ENCODE peak calls at places on chromosome 21, in seven cellular contexts. J, C, K, B, H, V and L are unnamed samples.
A peak's percentile ranks its signal among the peaks of the same experiment; 100 is the strongest.

GRCh38 chr21:20523191-20523590 is 475.0 kb upstream of the NCAM2 start:
- DNase-seq in J (no peak), C (no peak), K (no peak), B (no peak), H (no peak), V (no peak), L (no peak)

GRCh38 chr21:18521204-18521603 is 117.6 kb upstream of the TMPRSS15 start:
- DNase-seq in J (no peak), C (no peak), K (no peak), B (no peak), H (no peak), V (no peak), L (no peak)

GRCh38 chr21:30717105-30717504 is 1.5 kb downstream of the KRTAP21-3 start:
- DNase-seq in J (no peak), C (no peak), K (no peak), B (no peak), H (no peak), V (no peak), L (no peak)

GRCh38 chr21:33443174-33443573 is 36.6 kb downstream of the TMEM50B start:
- DNase-seq in J (no peak), C (no peak), K (no peak), B (no peak), H (no peak), V (no peak), L (no peak)

GRCh38 chr21:29078884-29079765 is 5.7 kb upstream of the CCT8 start:
- DNase-seq in J (no peak), C (no peak), K (no peak), B (no peak), H (no peak), V (peak; percentile 36), L (no peak)

GRCh38 chr21:33135925-33136324 is 66.0 kb downstream of the OLIG1 start:
- DNase-seq in J (no peak), C (no peak), K (no peak), B (no peak), H (no peak), V (no peak), L (no peak)

GRCh38 chr21:31218830-31219608 is 125.0 kb downstream of the TIAM1 start:
- DNase-seq in J (peak; percentile 22), C (peak; percentile 69), K (peak; percentile 50), B (peak; percentile 29), H (peak; percentile 76), V (no peak), L (no peak)

GRCh38 chr21:17802568-17802967 is 16.6 kb downstream of the C21orf91 start:
- DNase-seq in J (no peak), C (no peak), K (no peak), B (peak; percentile 67), H (no peak), V (no peak), L (no peak)

GRCh38 chr21:15034126-15034848 is 30.5 kb downstream of the NRIP1 start:
- DNase-seq in J (no peak), C (no peak), K (no peak), B (peak; percentile 72), H (no peak), V (no peak), L (no peak)

GRCh38 chr21:38948377-38948776 is 142.6 kb downstream of the ETS2 start:
- DNase-seq in J (no peak), C (no peak), K (no peak), B (peak; percentile 52), H (no peak), V (no peak), L (no peak)

GRCh38 chr21:25161571-25161970 is 445.7 kb downstream of the MRPL39 start:
- DNase-seq in J (no peak), C (no peak), K (no peak), B (no peak), H (no peak), V (no peak), L (no peak)

GRCh38 chr21:34886554-34887385 is 162.3 kb downstream of the RUNX1 start:
- DNase-seq in J (no peak), C (no peak), K (peak; percentile 27), B (no peak), H (peak; percentile 60), V (peak; percentile 30), L (no peak)

GRCh38 chr21:31334648-31335121 is 9.4 kb downstream of the TIAM1 start:
- DNase-seq in J (no peak), C (no peak), K (no peak), B (no peak), H (no peak), V (no peak), L (no peak)

GRCh38 chr21:41605178-41605933 is 97.4 kb upstream of the TMPRSS2 start:
- DNase-seq in J (no peak), C (no peak), K (no peak), B (no peak), H (no peak), V (no peak), L (peak; percentile 42)

GRCh38 chr21:35427320-35428040 is 378.4 kb upstream of the RUNX1 start:
- DNase-seq in J (no peak), C (no peak), K (peak; percentile 24), B (no peak), H (no peak), V (no peak), L (no peak)

GRCh38 chr21:31872452-31873274 is at the start of gene HUNK:
- DNase-seq in J (no peak), C (no peak), K (no peak), B (peak; percentile 54), H (peak; percentile 58), V (no peak), L (no peak)

GRCh38 chr21:29145354-29145782 is 14.9 kb downstream of the MAP3K7CL start:
- DNase-seq in J (no peak), C (no peak), K (no peak), B (peak; percentile 95), H (peak; percentile 63), V (no peak), L (no peak)

GRCh38 chr21:38669186-38669585 is 136.5 kb upstream of the ETS2 start:
- DNase-seq in J (no peak), C (no peak), K (no peak), B (peak; percentile 30), H (no peak), V (no peak), L (no peak)

GRCh38 chr21:32143222-32143939 is 135.5 kb downstream of the MIS18A start:
- DNase-seq in J (no peak), C (no peak), K (peak; percentile 23), B (peak; percentile 3), H (peak; percentile 61), V (no peak), L (no peak)

GRCh38 chr21:37458669-37459276 is 92.2 kb downstream of the DYRK1A start:
- DNase-seq in J (no peak), C (peak; percentile 47), K (no peak), B (no peak), H (no peak), V (no peak), L (no peak)
- H3K4me1 ChIP-seq in J (peaks cover 10% of the 10 kb centered on the region), C (peaks cover 16% of the 10 kb centered on the region), K (peaks cover 97% of the 10 kb centered on the region), B (peaks cover 25% of the 10 kb centered on the region), H (peaks cover 93% of the 10 kb centered on the region), V (peaks cover 74% of the 10 kb centered on the region), L (peaks cover 46% of the 10 kb centered on the region)

GRCh38 chr21:44892536-44893277 is 19.2 kb upstream of the PTTG1IP start:
- DNase-seq in J (peak; percentile 26), C (peak; percentile 64), K (peak; percentile 69), B (peak; percentile 19), H (peak; percentile 80), V (peak; percentile 72), L (no peak)

GRCh38 chr21:44892095-44892494 is 18.6 kb upstream of the PTTG1IP start:
- DNase-seq in J (no peak), C (no peak), K (no peak), B (no peak), H (no peak), V (no peak), L (no peak)

GRCh38 chr21:44890338-44890931 is 16.9 kb upstream of the PTTG1IP start:
- DNase-seq in J (no peak), C (no peak), K (peak; percentile 11), B (no peak), H (no peak), V (no peak), L (no peak)

GRCh38 chr21:44890961-44891541 is 17.6 kb upstream of the PTTG1IP start:
- DNase-seq in J (no peak), C (no peak), K (no peak), B (no peak), H (no peak), V (no peak), L (no peak)

DNA sequence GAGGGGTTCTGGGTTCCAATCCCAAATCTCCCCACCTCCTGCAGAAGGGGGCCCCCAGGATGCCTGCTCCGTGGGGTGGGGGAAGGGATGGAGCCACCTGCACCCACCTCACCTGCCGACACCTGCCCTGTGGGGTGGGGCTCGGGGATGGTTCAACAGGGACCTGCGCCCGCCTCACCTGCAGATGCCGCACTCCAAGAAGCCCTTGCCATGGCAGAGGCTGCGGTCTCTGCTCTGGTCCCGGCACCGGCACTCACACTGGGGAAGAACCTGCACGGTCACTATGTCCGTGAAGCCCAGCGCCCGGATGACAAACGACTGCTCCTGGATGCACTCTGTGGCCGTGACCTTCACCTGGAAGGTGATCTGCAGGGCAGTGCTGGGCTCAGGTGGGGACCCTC is 18.1 kb upstream of the PTTG1IP start:
- DNase-seq in J (no peak), C (no peak), K (peak; percentile 13), B (no peak), H (no peak), V (no peak), L (no peak)
- TF ChIP-seq CTCF in J (no peak), C (no peak), K (no peak), B (no peak), H (no peak), V (no peak), L (no peak)

GRCh38 chr21:45959779-45960390 is 21.7 kb upstream of the COL6A1 start:
- DNase-seq in J (no peak), C (no peak), K (no peak), B (no peak), H (no peak), V (no peak), L (no peak)

GRCh38 chr21:45964649-45965048 is 16.9 kb upstream of the COL6A1 start:
- DNase-seq in J (no peak), C (no peak), K (no peak), B (no peak), H (no peak), V (no peak), L (no peak)

GRCh38 chr21:45962531-45963224 is 18.9 kb upstream of the COL6A1 start:
- DNase-seq in J (no peak), C (no peak), K (no peak), B (no peak), H (no peak), V (no peak), L (no peak)

GRCh38 chr21:45965084-45965826 is 16.3 kb upstream of the COL6A1 start:
- DNase-seq in J (no peak), C (no peak), K (no peak), B (no peak), H (no peak), V (no peak), L (no peak)

DNA sequence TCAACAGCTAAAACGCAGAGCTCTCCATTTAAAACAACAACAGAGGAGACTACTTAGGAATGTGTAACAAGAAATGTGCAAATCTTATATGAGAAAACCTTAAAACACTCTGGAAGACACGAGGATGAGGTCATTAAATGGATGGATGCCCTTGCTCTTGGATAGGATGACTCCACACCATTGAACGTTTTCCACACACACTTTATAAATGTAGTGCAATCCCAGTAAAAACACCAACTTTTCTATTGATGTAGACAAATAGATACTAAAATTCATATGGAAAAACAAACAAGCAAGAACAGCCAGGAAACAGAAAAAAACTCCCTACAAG is 18.4 kb upstream of the COL6A1 start:
- DNase-seq in J (no peak), C (no peak), K (no peak), B (peak; percentile 52), H (no peak), V (no peak), L (no peak)
- H3K4me1 ChIP-seq in J (no peaks in the 10 kb centered on the region), C (no peaks in the 10 kb centered on the region), K (peaks cover 20% of the 10 kb centered on the region), B (peaks cover 2% of the 10 kb centered on the region), H (no peaks in the 10 kb centered on the region), V (no peaks in the 10 kb centered on the region), L (no peaks in the 10 kb centered on the region)

GRCh38 chr21:43315244-43316137 is 111.4 kb downstream of the SIK1 start:
- DNase-seq in J (no peak), C (no peak), K (no peak), B (no peak), H (peak; percentile 28), V (peak; percentile 60), L (no peak)
- TF ChIP-seq CTCF in J (no peak), C (no peak), K (no peak), B (no peak), H (no peak), V (no peak), L (no peak)